ENCODE peak calls at places on chromosomes 2 and 18, in ten cellular contexts. O is HCT116, D is transverse colon, J is GM23338, H is GM12878, Y is GM12891, V is HepG2, W is HL-60, F is endothelial cell of umbilical vein, E is breast epithelium. B is an unnamed sample.

GRCh38 chr2:157918319-157918718 is 42.2 kb upstream of the ACVR1 start:
- DNase-seq in O (no peak), D (no peak), J (no peak), H (no peak), Y (no peak), V (no peak), W (no peak), F (no peak), E (no peak), B (no peak)

GRCh38 chr18:26424428-26425147 is 123.8 kb downstream of the KCTD1 start:
- DNase-seq in O (no peak), D (no peak), J (no peak), H (no peak), Y (no peak), V (no peak), W (no peak), F (no peak), E (no peak), B (no peak)

GRCh38 chr2:10382313-10383061 is 65.6 kb downstream of the ODC1 start:
- DNase-seq in O (no peak), D (peak; percentile 65), J (peak; percentile 46), H (peak; percentile 60), Y (no peak), V (no peak), W (peak; percentile 96), F (peak; percentile 70), E (no peak), B (no peak)

GRCh38 chr18:79922971-79923411 is 28.5 kb downstream of the SLC66A2 start:
- DNase-seq in O (no peak), D (peak; percentile 5), J (no peak), H (no peak), Y (no peak), V (no peak), W (no peak), F (no peak), E (no peak), B (no peak)

GRCh38 chr2:233414273-233414654 is 60.0 kb downstream of the DGKD start:
- DNase-seq in O (peak; percentile 50), D (no peak), J (no peak), H (no peak), Y (no peak), V (no peak), W (no peak), F (no peak), E (peak; percentile 16), B (no peak)

GRCh38 chr2:85886585-85886984 is 2.2 kb downstream of the ST3GAL5 start:
- DNase-seq in O (no peak), D (peak; percentile 41), J (no peak), H (no peak), Y (no peak), V (no peak), W (no peak), F (peak; percentile 75), E (peak; percentile 52), B (no peak)

GRCh38 chr2:124325667-124326425 is 300.8 kb downstream of the CNTNAP5 start:
- DNase-seq in O (no peak), D (no peak), J (peak; percentile 29), H (no peak), Y (no peak), V (peak; percentile 9), W (no peak), F (no peak), E (no peak), B (no peak)

GRCh38 chr18:58205087-58205779 is 161.2 kb downstream of the NEDD4L start:
- DNase-seq in O (no peak), D (no peak), J (no peak), H (no peak), Y (no peak), V (no peak), W (no peak), F (no peak), E (no peak), B (no peak)

DNA sequence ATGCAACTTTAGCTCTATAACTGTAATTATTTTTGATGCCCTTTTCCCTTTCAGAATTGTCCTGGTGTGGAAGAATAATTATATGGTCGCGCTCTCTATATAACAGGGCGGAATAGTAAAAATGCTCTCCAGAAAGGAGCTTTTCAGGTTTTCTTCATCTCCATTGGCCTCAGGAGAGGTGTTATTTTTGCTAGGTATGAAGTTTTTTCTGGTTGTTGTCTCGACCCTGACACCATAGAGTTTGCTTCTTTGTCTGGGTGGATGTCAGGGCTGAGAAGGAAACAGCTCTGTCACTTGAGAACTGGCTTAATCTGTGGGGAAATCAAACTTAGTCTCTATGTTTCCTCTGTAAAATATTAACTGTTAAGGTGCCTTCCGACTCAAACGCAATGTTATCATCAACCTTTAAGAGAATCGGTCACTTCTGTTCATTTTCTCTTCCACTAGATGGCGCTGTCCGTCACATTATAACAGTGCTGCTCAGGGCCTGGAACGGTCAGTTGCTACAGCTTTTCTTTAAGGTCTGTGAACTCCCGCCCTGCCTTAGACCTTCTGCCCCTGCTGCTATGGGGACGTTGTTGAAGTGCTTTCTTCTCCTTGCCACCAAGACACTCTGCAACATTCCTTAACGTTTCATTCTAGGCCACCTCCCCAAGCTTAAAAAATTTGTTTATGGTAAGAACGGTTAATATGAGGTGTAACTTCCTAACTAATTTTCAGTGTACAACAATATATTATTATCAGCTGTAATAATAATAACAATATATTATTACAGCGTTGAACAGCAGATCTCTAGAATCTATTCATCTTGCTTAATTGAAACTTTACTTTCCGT is 23.8 kb upstream of the SERPINB12 start:
- DNase-seq in O (peak; percentile 78), D (peak; percentile 50), J (peak; percentile 95), H (peak; percentile 16), Y (no peak), V (peak; percentile 75), W (peak; percentile 87), F (peak; percentile 59), E (peak; percentile 30), B (no peak)
- TF ChIP-seq POLR2AphosphoS5 in O (no peak), D (no peak), J (no peak), H (no peak), Y (no peak), V (no peak), W (no peak), F (no peak), E (no peak), B (no peak)

DNA sequence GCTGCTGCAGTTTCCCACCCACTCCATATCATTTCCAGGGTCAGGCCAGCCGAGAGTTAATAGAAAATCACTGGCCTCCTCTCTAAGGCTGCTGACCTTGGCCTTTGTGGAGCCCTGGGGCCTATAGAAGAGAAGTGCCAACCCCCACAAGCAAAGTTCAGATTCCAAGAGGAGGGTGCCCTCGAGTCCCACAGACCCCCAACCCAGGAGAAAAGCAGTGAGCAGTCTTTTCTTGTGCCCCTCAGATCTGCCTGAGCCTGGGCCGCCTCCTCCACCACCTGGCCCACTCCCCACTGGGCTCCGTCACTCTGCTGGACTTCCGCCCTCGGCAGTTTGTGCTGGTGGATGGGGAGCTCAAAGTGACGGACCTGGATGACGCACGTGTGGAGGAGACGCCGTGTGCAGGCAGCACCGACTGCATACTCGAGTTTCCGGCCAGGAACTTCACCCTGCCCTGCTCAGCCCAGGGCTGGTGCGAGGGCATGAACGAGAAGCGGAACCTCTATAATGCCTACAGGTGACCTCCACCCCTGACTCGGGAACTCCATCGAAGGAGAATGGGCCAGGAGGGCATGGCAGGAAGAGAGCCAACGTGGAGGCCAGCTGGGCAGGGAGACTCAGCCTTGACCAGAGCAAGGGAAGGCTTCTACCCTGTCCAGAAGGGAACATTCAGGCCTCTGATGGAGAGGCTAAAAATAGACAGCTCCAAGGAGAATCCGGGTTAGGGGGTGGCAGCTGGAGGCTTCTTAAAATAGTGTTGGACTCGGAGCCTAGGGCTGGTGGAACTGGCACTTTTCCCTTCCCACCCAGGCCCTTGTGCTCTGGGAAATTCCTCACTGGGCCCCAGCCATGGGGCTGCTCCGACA is 6.2 kb downstream of the PKDCC start:
- DNase-seq in O (no peak), D (peak; percentile 66), J (no peak), H (no peak), Y (no peak), V (peak; percentile 55), W (no peak), F (no peak), E (no peak), B (no peak)
- TF ChIP-seq POLR2AphosphoS5 in O (no peak), D (peak; percentile 32), J (no peak), H (no peak), Y (no peak), V (no peak), W (no peak), F (no peak), E (no peak), B (no peak)

GRCh38 chr2:12896283-12897014 is 179.7 kb downstream of the TRIB2 start:
- DNase-seq in O (no peak), D (no peak), J (no peak), H (no peak), Y (no peak), V (no peak), W (peak; percentile 12), F (no peak), E (no peak), B (no peak)
- TF ChIP-seq POLR2AphosphoS5 in O (no peak), D (peak; percentile 30), J (no peak), H (no peak), Y (no peak), V (no peak), W (no peak), F (no peak), E (no peak), B (no peak)

DNA sequence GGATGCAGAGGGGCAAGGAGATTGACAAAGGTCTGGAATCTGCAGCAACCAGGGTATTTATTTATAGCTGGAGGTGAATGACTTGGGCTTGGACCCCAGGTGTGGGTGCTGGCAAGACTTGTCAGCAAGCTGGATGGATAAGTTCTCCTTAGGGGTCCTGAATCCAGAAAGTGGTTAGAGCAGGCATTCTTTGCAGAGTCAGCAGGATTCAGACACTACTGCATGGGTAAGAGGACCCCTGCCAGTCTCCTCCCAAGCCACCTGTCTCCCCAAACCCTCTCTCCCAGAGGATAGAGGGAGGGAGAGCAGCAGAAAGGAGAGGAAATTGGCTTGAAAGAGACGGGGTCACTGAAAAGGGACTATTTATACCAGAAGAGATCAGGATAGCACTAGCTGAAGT is 89.5 kb downstream of the VAPA start:
- DNase-seq in O (no peak), D (no peak), J (no peak), H (no peak), Y (no peak), V (no peak), W (no peak), F (no peak), E (no peak), B (no peak)
- TF ChIP-seq POLR2AphosphoS5 in O (no peak), D (no peak), J (no peak), H (no peak), Y (no peak), V (no peak), W (no peak), F (no peak), E (no peak), B (no peak)

GRCh38 chr2:119366649-119367471 is at the start of the genes C2orf76 and DBI:
- DNase-seq in O (peak; percentile 89), D (peak; percentile 97), J (peak; percentile 97), H (peak; percentile 90), Y (peak; percentile 93), V (peak; percentile 95), W (peak; percentile 97), F (peak; percentile 95), E (peak; percentile 96), B (peak; percentile 94)
- TF ChIP-seq POLR2AphosphoS5 in O (peak; percentile 95), D (peak; percentile 98), J (peak; percentile 96), H (peak; percentile 94), Y (peak; percentile 95), V (peak; percentile 99), W (peak; percentile 94), F (peak; percentile 87), E (peak; percentile 94), B (peak; percentile 95)

B was measured in GM12892.